ENCODE peak calls at places on chromosomes 2 and 18, in five cellular contexts. One of them, this sample, is unnamed.

GRCh38 chr2:239204876-239205468 is 195.8 kb downstream of the HDAC4 start:
- DNase-seq in GM23338: no peak
- DNase-seq in naive thymus-derived CD4-positive, alpha-beta T cell: no peak
- DNase-seq in mesendoderm: no peak
- DNase-seq in CD4-positive, CD25-positive, alpha-beta regulatory T cell: no peak
- DNase-seq in this sample: no peak

GRCh38 chr2:107108556-107108955 is 222.6 kb upstream of the ST6GAL2 start:
- DNase-seq in naive thymus-derived CD4-positive, alpha-beta T cell: no peak
- DNase-seq in GM23338: no peak
- DNase-seq in CD4-positive, CD25-positive, alpha-beta regulatory T cell: no peak
- DNase-seq in mesendoderm: no peak
- DNase-seq in this sample: no peak

GRCh38 chr2:67684991-67685390 is 287.9 kb downstream of the ETAA1 start:
- DNase-seq in mesendoderm: no peak
- DNase-seq in CD4-positive, CD25-positive, alpha-beta regulatory T cell: no peak
- DNase-seq in GM23338: no peak
- DNase-seq in naive thymus-derived CD4-positive, alpha-beta T cell: no peak
- DNase-seq in this sample: no peak

GRCh38 chr2:199459286-199460100 is 1.8 kb upstream of the SATB2 start:
- DNase-seq in CD4-positive, CD25-positive, alpha-beta regulatory T cell: no peak
- DNase-seq in mesendoderm: peak; percentile 98
- DNase-seq in naive thymus-derived CD4-positive, alpha-beta T cell: peak; percentile 55
- DNase-seq in GM23338: peak; percentile 94
- DNase-seq in this sample: peak; percentile 82

GRCh38 chr2:230895536-230896345 is 29.3 kb downstream of the GPR55 start:
- DNase-seq in GM23338: no peak
- DNase-seq in mesendoderm: no peak
- DNase-seq in CD4-positive, CD25-positive, alpha-beta regulatory T cell: no peak
- DNase-seq in naive thymus-derived CD4-positive, alpha-beta T cell: no peak
- DNase-seq in this sample: no peak

GRCh38 chr2:45299361-45299760 is 290.1 kb upstream of the SIX2 start:
- DNase-seq in mesendoderm: no peak
- DNase-seq in CD4-positive, CD25-positive, alpha-beta regulatory T cell: no peak
- DNase-seq in naive thymus-derived CD4-positive, alpha-beta T cell: no peak
- DNase-seq in GM23338: no peak
- DNase-seq in this sample: no peak

GRCh38 chr2:132448771-132449170 is 32.2 kb downstream of the GPR39 start:
- DNase-seq in CD4-positive, CD25-positive, alpha-beta regulatory T cell: no peak
- DNase-seq in naive thymus-derived CD4-positive, alpha-beta T cell: no peak
- DNase-seq in GM23338: peak; percentile 65
- DNase-seq in mesendoderm: peak; percentile 56
- DNase-seq in this sample: no peak

GRCh38 chr2:15920696-15921095 is 19.7 kb upstream of the MYCN start:
- DNase-seq in CD4-positive, CD25-positive, alpha-beta regulatory T cell: no peak
- DNase-seq in mesendoderm: no peak
- DNase-seq in naive thymus-derived CD4-positive, alpha-beta T cell: no peak
- DNase-seq in GM23338: no peak
- DNase-seq in this sample: no peak

GRCh38 chr2:100936070-100936741 is 65.9 kb upstream of the RPL31 start:
- DNase-seq in CD4-positive, CD25-positive, alpha-beta regulatory T cell: no peak
- DNase-seq in GM23338: no peak
- DNase-seq in naive thymus-derived CD4-positive, alpha-beta T cell: no peak
- DNase-seq in mesendoderm: no peak
- DNase-seq in this sample: no peak

GRCh38 chr2:191341436-191341835 is 96.2 kb downstream of the MYO1B start:
- DNase-seq in GM23338: no peak
- DNase-seq in mesendoderm: no peak
- DNase-seq in CD4-positive, CD25-positive, alpha-beta regulatory T cell: no peak
- DNase-seq in naive thymus-derived CD4-positive, alpha-beta T cell: no peak
- DNase-seq in this sample: no peak

GRCh38 chr2:222756362-222756831 is 84.9 kb downstream of the MOGAT1 start:
- DNase-seq in naive thymus-derived CD4-positive, alpha-beta T cell: no peak
- DNase-seq in CD4-positive, CD25-positive, alpha-beta regulatory T cell: no peak
- DNase-seq in mesendoderm: no peak
- DNase-seq in GM23338: no peak
- DNase-seq in this sample: no peak

GRCh38 chr2:2914252-2914651 is 463.4 kb downstream of the EIPR1 start:
- DNase-seq in GM23338: no peak
- DNase-seq in mesendoderm: no peak
- DNase-seq in CD4-positive, CD25-positive, alpha-beta regulatory T cell: no peak
- DNase-seq in naive thymus-derived CD4-positive, alpha-beta T cell: no peak
- DNase-seq in this sample: no peak

GRCh38 chr2:112996635-112997034 is 8.6 kb upstream of the IL36A start:
- DNase-seq in mesendoderm: no peak
- DNase-seq in naive thymus-derived CD4-positive, alpha-beta T cell: peak; percentile 90
- DNase-seq in CD4-positive, CD25-positive, alpha-beta regulatory T cell: peak; percentile 51
- DNase-seq in GM23338: peak; percentile 0
- DNase-seq in this sample: no peak

GRCh38 chr2:207291287-207292249 is 125.8 kb upstream of the KLF7 start:
- DNase-seq in CD4-positive, CD25-positive, alpha-beta regulatory T cell: no peak
- DNase-seq in mesendoderm: no peak
- DNase-seq in naive thymus-derived CD4-positive, alpha-beta T cell: no peak
- DNase-seq in GM23338: no peak
- DNase-seq in this sample: no peak

GRCh38 chr18:37565985-37566478 is 434 bp upstream of the CELF4 start:
- DNase-seq in CD4-positive, CD25-positive, alpha-beta regulatory T cell: no peak
- DNase-seq in GM23338: peak; percentile 77
- DNase-seq in naive thymus-derived CD4-positive, alpha-beta T cell: no peak
- DNase-seq in mesendoderm: peak; percentile 57
- DNase-seq in this sample: no peak

GRCh38 chr18:63366270-63366990 is 576 bp downstream of the KDSR start:
- DNase-seq in mesendoderm: peak; percentile 89
- DNase-seq in CD4-positive, CD25-positive, alpha-beta regulatory T cell: peak; percentile 64
- DNase-seq in GM23338: peak; percentile 73
- DNase-seq in naive thymus-derived CD4-positive, alpha-beta T cell: peak; percentile 48
- DNase-seq in this sample: no peak

GRCh38 chr18:72107647-72108046 is 436.5 kb downstream of the CBLN2 start:
- DNase-seq in mesendoderm: peak; percentile 72
- DNase-seq in CD4-positive, CD25-positive, alpha-beta regulatory T cell: no peak
- DNase-seq in naive thymus-derived CD4-positive, alpha-beta T cell: no peak
- DNase-seq in GM23338: peak; percentile 46
- DNase-seq in this sample: no peak

GRCh38 chr2:25825238-25825637 is 53.0 kb downstream of the ASXL2 start:
- DNase-seq in mesendoderm: no peak
- DNase-seq in naive thymus-derived CD4-positive, alpha-beta T cell: peak; percentile 47
- DNase-seq in CD4-positive, CD25-positive, alpha-beta regulatory T cell: peak; percentile 7
- DNase-seq in GM23338: no peak
- DNase-seq in this sample: no peak

GRCh38 chr2:176178271-176178806 is 10.1 kb upstream of the HOXD1 start:
- DNase-seq in CD4-positive, CD25-positive, alpha-beta regulatory T cell: no peak
- DNase-seq in GM23338: peak; percentile 72
- DNase-seq in mesendoderm: peak; percentile 55
- DNase-seq in naive thymus-derived CD4-positive, alpha-beta T cell: no peak
- DNase-seq in this sample: no peak

GRCh38 chr2:145906356-145906755 is 1386.4 kb upstream of the ZEB2 start:
- DNase-seq in mesendoderm: peak; percentile 95
- DNase-seq in CD4-positive, CD25-positive, alpha-beta regulatory T cell: no peak
- DNase-seq in GM23338: peak; percentile 4
- DNase-seq in naive thymus-derived CD4-positive, alpha-beta T cell: no peak
- DNase-seq in this sample: no peak

GRCh38 chr2:205835251-205835900 is 153.1 kb downstream of the NRP2 start:
- DNase-seq in mesendoderm: no peak
- DNase-seq in naive thymus-derived CD4-positive, alpha-beta T cell: no peak
- DNase-seq in GM23338: no peak
- DNase-seq in CD4-positive, CD25-positive, alpha-beta regulatory T cell: no peak
- DNase-seq in this sample: no peak

GRCh38 chr2:10493636-10494281 is 45.6 kb upstream of the ODC1 start:
- DNase-seq in GM23338: no peak
- DNase-seq in naive thymus-derived CD4-positive, alpha-beta T cell: peak; percentile 39
- DNase-seq in mesendoderm: no peak
- DNase-seq in CD4-positive, CD25-positive, alpha-beta regulatory T cell: peak; percentile 69
- DNase-seq in this sample: no peak

GRCh38 chr2:205483122-205483521 is 199.2 kb upstream of the NRP2 start:
- DNase-seq in CD4-positive, CD25-positive, alpha-beta regulatory T cell: no peak
- DNase-seq in naive thymus-derived CD4-positive, alpha-beta T cell: no peak
- DNase-seq in GM23338: no peak
- DNase-seq in mesendoderm: no peak
- DNase-seq in this sample: no peak

DNA sequence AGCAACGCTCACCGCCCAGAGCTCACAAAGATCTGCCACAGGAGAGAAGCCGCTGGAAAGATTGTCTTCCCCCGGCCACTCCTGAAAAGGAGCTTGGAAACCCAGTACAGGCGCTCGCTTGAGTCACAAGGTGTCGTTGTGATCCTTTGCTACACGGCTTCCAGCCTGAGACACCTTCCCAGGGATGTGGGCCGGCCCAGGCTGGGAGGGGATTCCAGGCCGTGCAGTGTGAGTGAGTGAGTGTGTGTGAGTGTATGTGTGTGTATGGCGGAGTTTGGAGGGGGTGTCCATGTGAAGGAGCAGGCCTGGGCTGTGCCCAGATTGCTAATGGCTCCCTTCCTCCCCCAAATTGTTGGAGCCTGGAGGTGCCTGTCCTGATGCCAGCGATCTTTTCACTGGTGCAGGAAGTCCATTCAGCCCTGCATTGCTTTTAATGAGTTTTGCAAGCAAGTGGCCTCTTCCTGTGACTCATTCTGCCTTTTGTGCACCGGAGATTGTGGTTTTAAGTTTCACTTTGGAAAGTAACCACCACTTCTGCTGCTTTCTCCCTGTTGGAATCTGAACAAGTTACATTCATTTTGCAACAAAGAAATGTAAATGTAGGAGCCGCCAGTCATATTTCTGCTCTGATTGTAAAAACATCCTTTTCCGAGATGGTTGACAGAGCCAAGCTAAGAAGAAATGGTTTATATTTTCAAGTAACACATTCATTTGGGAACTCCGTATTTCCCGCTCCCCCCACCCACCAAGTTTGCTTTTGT is 83.7 kb downstream of the LPIN1 start:
- DNase-seq in CD4-positive, CD25-positive, alpha-beta regulatory T cell: peak; percentile 14
- DNase-seq in mesendoderm: peak; percentile 95
- DNase-seq in naive thymus-derived CD4-positive, alpha-beta T cell: peak; percentile 63
- DNase-seq in GM23338: peak; percentile 80
- DNase-seq in this sample: peak; percentile 98
- H3K4me3 ChIP-seq in CD4-positive, CD25-positive, alpha-beta regulatory T cell: peak overlapping the region; percentile 82
- H3K4me3 ChIP-seq in mesendoderm: no peak overlapping the region
- H3K4me3 ChIP-seq in naive thymus-derived CD4-positive, alpha-beta T cell: peak overlapping the region; percentile 60
- H3K4me3 ChIP-seq in GM23338: peak overlapping the region; percentile 29
- H3K4me3 ChIP-seq in this sample: peak overlapping the region; percentile 20

GRCh38 chr2:241505781-241506201 is 2.6 kb downstream of the STK25 start:
- DNase-seq in mesendoderm: no peak
- DNase-seq in CD4-positive, CD25-positive, alpha-beta regulatory T cell: no peak
- DNase-seq in GM23338: no peak
- DNase-seq in naive thymus-derived CD4-positive, alpha-beta T cell: no peak
- DNase-seq in this sample: no peak
- H3K4me3 ChIP-seq in mesendoderm: no peak overlapping the region
- H3K4me3 ChIP-seq in CD4-positive, CD25-positive, alpha-beta regulatory T cell: no peak overlapping the region
- H3K4me3 ChIP-seq in GM23338: no peak overlapping the region
- H3K4me3 ChIP-seq in naive thymus-derived CD4-positive, alpha-beta T cell: no peak overlapping the region
- H3K4me3 ChIP-seq in this sample: no peak overlapping the region

DNA sequence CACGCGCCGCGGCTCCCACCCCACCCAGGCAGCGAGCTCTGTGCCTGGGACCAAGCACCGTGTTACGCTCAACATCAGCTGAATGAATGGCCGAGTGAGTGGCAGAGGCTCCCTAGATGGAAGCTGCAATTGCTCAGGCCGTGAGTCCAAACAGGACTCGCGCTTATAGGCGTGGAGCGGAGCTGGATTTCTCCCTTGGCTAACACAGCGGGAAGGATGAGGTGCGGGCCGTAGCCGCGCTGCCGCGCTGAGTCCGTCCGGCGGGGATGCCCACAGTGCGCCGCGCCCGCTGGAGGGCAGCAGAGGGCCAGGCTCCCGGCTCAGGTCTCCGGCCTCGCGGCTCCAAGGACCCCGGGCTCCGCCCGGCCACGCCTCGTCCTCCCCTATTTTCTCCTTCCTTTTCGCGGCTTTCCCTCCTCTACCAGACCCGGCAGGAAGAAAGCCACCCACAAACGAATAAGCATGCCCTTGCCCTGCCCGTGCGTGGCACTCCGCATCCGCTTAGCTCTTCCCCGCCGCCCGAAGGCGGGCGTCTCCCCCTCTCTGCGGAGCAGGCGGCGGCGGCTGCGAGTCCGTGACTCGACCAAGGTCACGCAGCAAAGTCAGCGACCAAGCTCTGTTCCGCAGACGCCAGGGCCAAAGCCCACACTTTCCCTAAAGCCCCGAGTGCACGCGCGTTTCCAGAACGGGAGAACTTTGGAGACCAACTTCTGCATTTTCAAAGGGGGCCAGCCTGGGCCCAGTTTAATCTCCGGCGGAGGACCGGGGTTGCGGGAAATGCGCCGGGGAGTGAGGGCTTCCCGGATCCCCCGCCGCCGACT is 48.5 kb downstream of the KCNIP3 start:
- DNase-seq in naive thymus-derived CD4-positive, alpha-beta T cell: peak; percentile 31
- DNase-seq in GM23338: peak; percentile 88
- DNase-seq in CD4-positive, CD25-positive, alpha-beta regulatory T cell: no peak
- DNase-seq in mesendoderm: peak; percentile 76
- DNase-seq in this sample: no peak
- H3K4me3 ChIP-seq in naive thymus-derived CD4-positive, alpha-beta T cell: peak overlapping the region; percentile 43
- H3K4me3 ChIP-seq in GM23338: peak overlapping the region; percentile 71
- H3K4me3 ChIP-seq in CD4-positive, CD25-positive, alpha-beta regulatory T cell: no peak overlapping the region
- H3K4me3 ChIP-seq in mesendoderm: peak overlapping the region; percentile 44
- H3K4me3 ChIP-seq in this sample: peak overlapping the region; percentile 63

GRCh38 chr2:85278361-85278760 is 49.4 kb downstream of the TGOLN2 start:
- DNase-seq in CD4-positive, CD25-positive, alpha-beta regulatory T cell: no peak
- DNase-seq in mesendoderm: no peak
- DNase-seq in GM23338: no peak
- DNase-seq in naive thymus-derived CD4-positive, alpha-beta T cell: no peak
- DNase-seq in this sample: no peak

GRCh38 chr2:85275984-85276540 is 51.7 kb downstream of the TGOLN2 start:
- DNase-seq in naive thymus-derived CD4-positive, alpha-beta T cell: no peak
- DNase-seq in CD4-positive, CD25-positive, alpha-beta regulatory T cell: no peak
- DNase-seq in mesendoderm: no peak
- DNase-seq in GM23338: no peak
- DNase-seq in this sample: no peak

GRCh38 chr2:85273732-85274731 is 53.8 kb downstream of the TGOLN2 start:
- DNase-seq in CD4-positive, CD25-positive, alpha-beta regulatory T cell: no peak
- DNase-seq in GM23338: no peak
- DNase-seq in mesendoderm: peak; percentile 25
- DNase-seq in naive thymus-derived CD4-positive, alpha-beta T cell: no peak
- DNase-seq in this sample: peak; percentile 67

GRCh38 chr2:85276571-85277121 is 51.1 kb downstream of the TGOLN2 start:
- DNase-seq in CD4-positive, CD25-positive, alpha-beta regulatory T cell: no peak
- DNase-seq in mesendoderm: no peak
- DNase-seq in GM23338: no peak
- DNase-seq in naive thymus-derived CD4-positive, alpha-beta T cell: no peak
- DNase-seq in this sample: no peak

DNA sequence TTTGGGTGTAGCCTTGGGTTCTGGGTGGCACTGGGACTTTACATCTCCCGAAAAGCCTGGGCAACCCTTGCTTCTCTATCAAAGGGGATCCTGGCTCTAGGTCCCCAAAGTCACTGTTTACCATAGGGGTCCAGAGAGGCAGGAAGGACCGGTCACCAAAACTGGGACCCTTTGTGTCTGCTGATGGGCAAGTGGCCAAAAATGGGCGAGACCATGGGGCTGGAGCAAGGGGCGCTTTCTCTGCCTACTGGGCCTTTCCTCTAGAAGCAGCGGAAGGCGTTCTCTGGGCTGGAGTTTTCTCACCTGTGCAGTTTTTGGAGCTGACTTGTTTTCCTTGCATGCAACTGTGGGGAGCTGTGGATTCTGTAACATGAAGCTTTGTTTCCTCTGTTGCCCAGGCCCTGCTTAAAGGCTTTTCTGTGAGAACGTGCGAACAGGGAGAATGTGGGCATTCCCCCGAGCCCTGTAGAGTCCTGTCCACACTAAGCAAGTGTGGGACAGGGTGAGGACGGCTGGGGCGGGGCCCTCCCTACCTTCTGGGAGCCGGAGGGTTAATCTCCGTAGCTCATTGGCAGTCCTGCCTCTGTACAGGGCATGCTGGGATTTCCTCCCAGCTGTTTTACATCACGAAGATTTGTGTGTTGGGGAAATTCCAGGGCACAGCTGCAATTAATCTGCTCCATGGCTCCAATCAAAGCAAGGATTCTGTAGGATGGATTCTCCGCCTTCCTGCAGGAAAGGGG is 50.2 kb downstream of the TGOLN2 start:
- DNase-seq in mesendoderm: no peak
- DNase-seq in naive thymus-derived CD4-positive, alpha-beta T cell: no peak
- DNase-seq in CD4-positive, CD25-positive, alpha-beta regulatory T cell: no peak
- DNase-seq in GM23338: peak; percentile 47
- DNase-seq in this sample: peak; percentile 91
- H3K4me3 ChIP-seq in mesendoderm: no peak overlapping the region
- H3K4me3 ChIP-seq in naive thymus-derived CD4-positive, alpha-beta T cell: no peak overlapping the region
- H3K4me3 ChIP-seq in CD4-positive, CD25-positive, alpha-beta regulatory T cell: no peak overlapping the region
- H3K4me3 ChIP-seq in GM23338: no peak overlapping the region
- H3K4me3 ChIP-seq in this sample: peak overlapping the region; percentile 2